ENCODE peak calls at places on chromosomes 4 and X, in four cellular contexts. E is IMR-90, I is glutamatergic neuron, K is cardiac fibroblast. U is an unnamed sample.
A peak's percentile ranks its signal among the peaks of the same experiment; 100 is the strongest.

GRCh38 chrX:150213481-150214030 is 149.6 kb upstream of the MAMLD1 start:
- DNase-seq in E (no peak), I (no peak), K (peak; percentile 14), U (no peak)

GRCh38 chrX:45324941-45325340 is 124.3 kb upstream of the DIPK2B start:
- DNase-seq in E (peak; percentile 52), I (no peak), K (peak; percentile 50), U (no peak)

GRCh38 chr4:43990968-43991367 is 457.6 kb downstream of the KCTD8 start:
- DNase-seq in E (no peak), I (no peak), K (no peak), U (no peak)

GRCh38 chr4:52659016-52659721 is at the start of gene USP46:
- DNase-seq in E (peak; percentile 69), I (peak; percentile 83), K (peak; percentile 85), U (peak; percentile 76)

GRCh38 chr4:88660446-88661294 is 37.0 kb downstream of the NAP1L5 start:
- DNase-seq in E (peak; percentile 64), I (no peak), K (peak; percentile 16), U (peak; percentile 10)

GRCh38 chr4:109233585-109233984 is 68.9 kb downstream of the COL25A1 start:
- DNase-seq in E (no peak), I (no peak), K (no peak), U (peak; percentile 11)

GRCh38 chrX:153820601-153821000 is 9.7 kb downstream of the PDZD4 start:
- DNase-seq in E (no peak), I (no peak), K (no peak), U (no peak)

GRCh38 chr4:5036239-5036638 is 15.0 kb upstream of the STK32B start:
- DNase-seq in E (peak; percentile 70), I (no peak), K (peak; percentile 68), U (no peak)

GRCh38 chrX:12790878-12791252 is 347 bp upstream of the PRPS2 start:
- DNase-seq in E (no peak), I (no peak), K (no peak), U (no peak)

GRCh38 chr4:139184129-139184528 is 7.1 kb upstream of the ELF2 start:
- DNase-seq in E (peak; percentile 70), I (no peak), K (peak; percentile 73), U (peak; percentile 54)

GRCh38 chr4:155954118-155954503 is 445 bp upstream of the CTSO start:
- DNase-seq in E (no peak), I (no peak), K (no peak), U (no peak)

GRCh38 chrX:154074199-154074598 is 23.3 kb downstream of the MECP2 start:
- DNase-seq in E (peak; percentile 73), I (no peak), K (peak; percentile 70), U (peak; percentile 41)

GRCh38 chr4:23957465-23957864 is 67.6 kb upstream of the PPARGC1A start:
- DNase-seq in E (no peak), I (no peak), K (no peak), U (no peak)

GRCh38 chr4:159446266-159446976 is 343.5 kb downstream of the RAPGEF2 start:
- DNase-seq in E (peak; percentile 84), I (peak; percentile 49), K (peak; percentile 86), U (peak; percentile 75)

GRCh38 chrX:31546130-31546529 is 474.3 kb upstream of the FTHL17 start:
- DNase-seq in E (peak; percentile 76), I (no peak), K (peak; percentile 78), U (peak; percentile 77)

GRCh38 chr4:6199344-6199921 is 916 bp downstream of the JAKMIP1 start:
- DNase-seq in E (no peak), I (no peak), K (no peak), U (no peak)

GRCh38 chr4:145609494-145610427 is 9.4 kb upstream of the MMAA start:
- DNase-seq in E (peak; percentile 77), I (peak; percentile 71), K (peak; percentile 85), U (peak; percentile 83)

GRCh38 chrX:16528620-16529019 is 121.3 kb upstream of the S100G start:
- DNase-seq in E (no peak), I (no peak), K (no peak), U (no peak)

GRCh38 chrX:136204571-136204970 is 46.6 kb downstream of the MAP7D3 start:
- DNase-seq in E (peak; percentile 57), I (no peak), K (peak; percentile 80), U (peak; percentile 34)

GRCh38 chr4:184826315-184827266 is 823 bp upstream of the ACSL1 start:
- DNase-seq in E (peak; percentile 16), I (peak; percentile 37), K (peak; percentile 38), U (no peak)

GRCh38 chrX:97224148-97224547 is 340.4 kb downstream of the RPA4 start:
- DNase-seq in E (no peak), I (no peak), K (no peak), U (no peak)

GRCh38 chrX:3326721-3327120 is 19.7 kb downstream of the MXRA5 start:
- DNase-seq in E (peak; percentile 10), I (no peak), K (no peak), U (no peak)

GRCh38 chr4:88991746-88992145 is 65.2 kb downstream of the FAM13A start:
- DNase-seq in E (peak; percentile 54), I (no peak), K (no peak), U (no peak)

GRCh38 chr4:11817088-11817487 is 388.4 kb upstream of the HS3ST1 start:
- DNase-seq in E (no peak), I (no peak), K (no peak), U (no peak)

GRCh38 chr4:153488006-153488718 is 22.0 kb downstream of the TMEM131L start:
- DNase-seq in E (peak; percentile 53), I (no peak), K (peak; percentile 53), U (no peak)

GRCh38 chr4:139329665-139330200 is 27.5 kb upstream of the NDUFC1 start:
- DNase-seq in E (no peak), I (no peak), K (no peak), U (no peak)

GRCh38 chrX:70452143-70452733 is 7.6 kb downstream of the DLG3 start:
- DNase-seq in E (peak; percentile 17), I (peak; percentile 62), K (peak; percentile 53), U (peak; percentile 47)

GRCh38 chr4:4462970-4463369 is 76.1 kb downstream of the NSG1 start:
- DNase-seq in E (peak; percentile 27), I (no peak), K (no peak), U (no peak)

GRCh38 chrX:46072776-46073175 is 472.4 kb downstream of the ZNF674 start:
- DNase-seq in E (no peak), I (no peak), K (no peak), U (no peak)

GRCh38 chrX:31110657-31111056 is 38.8 kb upstream of the FTHL17 start:
- DNase-seq in E (no peak), I (no peak), K (no peak), U (no peak)

GRCh38 chr4:161952382-161952781 is 211.4 kb downstream of the FSTL5 start:
- DNase-seq in E (no peak), I (no peak), K (no peak), U (peak; percentile 17)

GRCh38 chr4:139950568-139950967 is 203.4 kb downstream of the MAML3 start:
- DNase-seq in E (no peak), I (no peak), K (peak; percentile 56), U (no peak)

GRCh38 chr4:113636877-113637276 is 124.7 kb downstream of the CAMK2D start:
- DNase-seq in E (peak; percentile 62), I (no peak), K (peak; percentile 65), U (peak; percentile 37)

GRCh38 chr4:152640058-152640921 is 39.5 kb downstream of the TMEM154 start:
- DNase-seq in E (peak; percentile 28), I (no peak), K (peak; percentile 41), U (peak; percentile 38)

GRCh38 chr4:99024481-99025275 is 29.2 kb downstream of the METAP1 start:
- DNase-seq in E (no peak), I (peak; percentile 50), K (no peak), U (no peak)
- TF ChIP-seq CTCF in E (no peak), I (no peak), K (no peak), U (no peak)

GRCh38 chr4:55395218-55395528 is 584 bp upstream of the TMEM165 start:
- DNase-seq in E (no peak), I (no peak), K (no peak), U (no peak)
- TF ChIP-seq CTCF in E (no peak), I (no peak), K (peak; percentile 2), U (no peak)

DNA sequence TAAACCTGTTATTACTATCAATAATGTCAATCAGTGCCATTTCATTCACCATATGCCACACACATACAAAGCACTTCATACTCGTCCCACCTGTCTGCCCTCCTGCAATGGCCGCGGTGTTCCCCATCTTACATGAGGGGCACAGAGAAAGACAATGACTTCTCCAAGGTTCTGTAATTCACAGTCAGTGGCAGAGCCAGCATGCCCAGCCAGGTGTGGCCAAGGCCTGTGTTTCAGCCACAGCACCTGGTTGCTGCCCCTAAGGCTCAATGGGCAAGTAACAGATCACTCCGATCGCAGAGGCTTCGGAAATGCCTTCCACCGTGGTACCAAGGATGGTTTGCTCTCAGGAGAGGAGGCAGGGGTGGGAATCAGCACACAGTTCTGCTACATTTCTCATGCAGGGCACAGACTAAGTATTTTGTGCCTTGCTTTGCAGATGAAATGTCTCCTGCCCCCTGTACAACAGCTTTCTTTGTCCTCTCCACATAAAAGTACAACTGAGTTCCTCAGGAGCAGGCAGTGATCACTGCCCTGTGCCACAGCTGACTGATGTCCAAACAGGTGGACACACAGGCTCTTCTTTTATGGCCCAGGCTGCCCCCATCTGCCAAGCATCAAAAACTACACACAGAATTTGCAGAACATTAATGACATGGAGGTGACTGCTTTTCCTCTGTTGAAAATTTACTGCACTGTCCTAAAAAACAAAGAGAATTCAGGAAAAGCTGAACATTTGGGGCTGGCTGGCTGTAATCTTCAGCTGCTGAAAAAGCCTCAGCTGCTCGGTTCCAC is 10.8 kb downstream of the AFAP1 start:
- DNase-seq in E (no peak), I (no peak), K (peak; percentile 50), U (peak; percentile 43)
- TF ChIP-seq CTCF in E (peak; percentile 44), I (no peak), K (peak; percentile 28), U (peak; percentile 43)

GRCh38 chrX:147494365-147494764 is 417.4 kb upstream of the FMR1 start:
- DNase-seq in E (no peak), I (no peak), K (no peak), U (no peak)

DNA sequence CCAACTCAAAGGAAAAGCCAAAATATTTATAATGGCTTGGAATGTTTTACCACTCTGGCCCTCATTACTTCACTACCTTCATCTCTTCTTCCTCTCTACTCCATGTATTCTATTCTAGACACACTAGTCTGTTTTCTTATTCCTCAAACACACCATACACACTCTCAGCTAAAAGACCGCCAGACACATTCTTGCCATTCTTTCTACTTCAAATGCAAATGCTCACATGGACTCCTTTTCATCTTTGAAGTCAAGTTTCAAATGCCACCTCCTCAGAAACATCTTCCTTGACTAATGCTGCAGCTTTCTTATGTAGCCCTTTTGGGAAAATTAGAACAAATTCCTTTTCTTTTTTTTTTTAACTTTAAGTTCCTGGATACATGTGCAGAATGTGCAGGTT is 412.9 kb upstream of the FMR1 start:
- DNase-seq in E (no peak), I (no peak), K (no peak), U (no peak)
- TF ChIP-seq CTCF in E (no peak), I (no peak), K (no peak), U (no peak)

GRCh38 chr4:170887396-170887795 is 797.6 kb upstream of the AADAT start:
- DNase-seq in E (no peak), I (no peak), K (no peak), U (no peak)
- TF ChIP-seq CTCF in E (no peak), I (no peak), K (no peak), U (no peak)

U was measured in MCF 10A.